ENCODE peak calls at places on chromosomes 2 and 18, in seven cellular contexts. One of them, this sample, is unnamed.

GRCh38 chr2:227402959-227403358 is 15.2 kb upstream of the SCYGR1 start:
- DNase-seq in K562: no peak
- DNase-seq in HCT116: no peak
- DNase-seq in SK-N-SH: no peak
- DNase-seq in GM12878: no peak
- DNase-seq in HepG2: no peak
- DNase-seq in H1: no peak
- DNase-seq in this sample: no peak

GRCh38 chr2:237547841-237548416 is 18.4 kb upstream of the PRLH start:
- DNase-seq in K562: no peak
- DNase-seq in HCT116: no peak
- DNase-seq in SK-N-SH: no peak
- DNase-seq in GM12878: no peak
- DNase-seq in HepG2: peak
- DNase-seq in H1: no peak
- DNase-seq in this sample: no peak

GRCh38 chr2:159939946-159940345 is 122.5 kb downstream of the PLA2R1 start:
- DNase-seq in K562: no peak
- DNase-seq in HCT116: peak
- DNase-seq in SK-N-SH: peak
- DNase-seq in GM12878: peak
- DNase-seq in HepG2: peak
- DNase-seq in H1: no peak
- DNase-seq in this sample: no peak

GRCh38 chr18:63518178-63519012 is 23.8 kb upstream of the SERPINB12 start:
- DNase-seq in K562: peak
- DNase-seq in HCT116: peak
- DNase-seq in SK-N-SH: peak
- DNase-seq in GM12878: peak
- DNase-seq in HepG2: peak
- DNase-seq in H1: peak
- DNase-seq in this sample: peak

GRCh38 chr2:17851731-17852585 is 26.5 kb upstream of the KCNS3 start:
- DNase-seq in K562: peak
- DNase-seq in HCT116: peak
- DNase-seq in SK-N-SH: peak
- DNase-seq in GM12878: no peak
- DNase-seq in HepG2: peak
- DNase-seq in H1: no peak
- DNase-seq in this sample: peak

GRCh38 chr2:120471166-120471565 is 125.2 kb downstream of the INHBB start:
- DNase-seq in K562: no peak
- DNase-seq in HCT116: no peak
- DNase-seq in SK-N-SH: no peak
- DNase-seq in GM12878: no peak
- DNase-seq in HepG2: no peak
- DNase-seq in H1: no peak
- DNase-seq in this sample: no peak

GRCh38 chr18:9779630-9780029 is 71.5 kb downstream of the RAB31 start:
- DNase-seq in K562: no peak
- DNase-seq in HCT116: no peak
- DNase-seq in SK-N-SH: no peak
- DNase-seq in GM12878: no peak
- DNase-seq in HepG2: peak
- DNase-seq in H1: no peak
- DNase-seq in this sample: no peak

GRCh38 chr2:37085731-37086147 is 1.4 kb downstream of the GPATCH11 start:
- DNase-seq in K562: no peak
- DNase-seq in HCT116: no peak
- DNase-seq in SK-N-SH: no peak
- DNase-seq in GM12878: no peak
- DNase-seq in HepG2: no peak
- DNase-seq in H1: no peak
- DNase-seq in this sample: no peak

GRCh38 chr2:45567974-45568789 is 42.9 kb downstream of the SRBD1 start:
- DNase-seq in K562: no peak
- DNase-seq in HCT116: no peak
- DNase-seq in SK-N-SH: no peak
- DNase-seq in GM12878: peak
- DNase-seq in HepG2: no peak
- DNase-seq in H1: no peak
- DNase-seq in this sample: no peak

GRCh38 chr18:57026316-57026715 is 120.6 kb upstream of the BOD1L2 start:
- DNase-seq in K562: no peak
- DNase-seq in HCT116: no peak
- DNase-seq in SK-N-SH: no peak
- DNase-seq in GM12878: no peak
- DNase-seq in HepG2: no peak
- DNase-seq in H1: no peak
- DNase-seq in this sample: no peak

GRCh38 chr2:212892193-212892592 is 259.2 kb downstream of the IKZF2 start:
- DNase-seq in K562: no peak
- DNase-seq in HCT116: peak
- DNase-seq in SK-N-SH: peak
- DNase-seq in GM12878: no peak
- DNase-seq in HepG2: peak
- DNase-seq in H1: no peak
- DNase-seq in this sample: no peak

DNA sequence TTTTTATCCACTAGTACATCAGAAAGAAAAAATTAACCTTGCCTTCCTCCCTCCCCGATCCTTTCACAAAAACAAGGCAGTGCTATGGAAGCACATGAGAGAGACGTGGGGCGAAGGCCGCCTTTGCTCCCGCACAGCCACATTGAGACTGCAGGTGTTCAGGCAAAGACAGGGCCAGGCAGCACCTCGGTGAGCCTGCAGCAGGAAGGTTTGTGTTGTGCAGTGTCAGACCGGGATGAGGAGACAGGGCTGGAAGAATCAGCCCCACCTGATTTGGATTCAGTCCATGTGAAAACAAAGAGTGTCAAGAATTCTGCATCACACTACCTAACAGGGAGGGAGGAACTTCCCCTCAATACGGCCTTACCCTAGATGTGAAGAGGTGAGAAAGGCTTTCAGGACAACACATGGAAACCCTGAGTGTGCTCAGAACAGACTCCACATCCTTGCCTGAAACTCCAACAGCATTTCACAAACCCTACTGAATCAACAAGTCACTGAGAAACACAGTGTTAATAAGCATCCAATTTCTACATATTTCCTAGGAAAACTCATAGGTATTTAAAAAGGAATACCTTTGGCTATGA is 59.6 kb downstream of the HDAC4 start:
- DNase-seq in K562: no peak
- DNase-seq in HCT116: no peak
- DNase-seq in SK-N-SH: no peak
- DNase-seq in GM12878: no peak
- DNase-seq in HepG2: no peak
- DNase-seq in H1: no peak
- DNase-seq in this sample: no peak
- TF ChIP-seq SIN3A in K562: no peak
- TF ChIP-seq SIN3A in HCT116: no peak
- TF ChIP-seq SIN3A in SK-N-SH: no peak
- TF ChIP-seq SIN3A in GM12878: no peak
- TF ChIP-seq SIN3A in HepG2: no peak
- TF ChIP-seq SIN3A in H1: no peak
- TF ChIP-seq SIN3A in this sample: no peak

DNA sequence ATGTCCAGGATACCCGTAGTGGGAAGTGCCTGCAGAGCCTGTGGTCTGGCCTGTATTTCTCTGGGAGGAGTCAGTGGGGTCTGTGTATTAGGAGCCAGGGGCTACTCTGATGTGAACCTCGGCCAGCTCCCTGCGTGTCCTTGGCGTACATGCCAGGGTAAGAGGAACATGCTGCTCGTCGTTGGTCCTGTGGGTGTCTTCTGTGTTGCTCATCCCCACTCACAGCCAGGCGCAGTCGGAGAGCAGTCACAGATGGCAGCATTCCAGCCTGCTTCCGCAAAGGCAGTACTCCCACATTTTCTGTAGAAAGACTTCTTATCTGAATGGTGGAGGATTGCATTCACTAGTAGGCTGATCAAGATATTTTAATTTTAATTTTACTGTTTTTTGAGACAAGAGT is 84.9 kb downstream of the DGKD start:
- DNase-seq in K562: no peak
- DNase-seq in HCT116: no peak
- DNase-seq in SK-N-SH: no peak
- DNase-seq in GM12878: no peak
- DNase-seq in HepG2: no peak
- DNase-seq in H1: no peak
- DNase-seq in this sample: no peak
- TF ChIP-seq POLR2AphosphoS5 in K562: no peak
- TF ChIP-seq POLR2AphosphoS5 in HCT116: no peak
- TF ChIP-seq POLR2AphosphoS5 in SK-N-SH: no peak
- TF ChIP-seq POLR2AphosphoS5 in GM12878: no peak
- TF ChIP-seq POLR2AphosphoS5 in HepG2: no peak
- TF ChIP-seq POLR2AphosphoS5 in H1: no peak
- TF ChIP-seq POLR2AphosphoS5 in this sample: no peak

DNA sequence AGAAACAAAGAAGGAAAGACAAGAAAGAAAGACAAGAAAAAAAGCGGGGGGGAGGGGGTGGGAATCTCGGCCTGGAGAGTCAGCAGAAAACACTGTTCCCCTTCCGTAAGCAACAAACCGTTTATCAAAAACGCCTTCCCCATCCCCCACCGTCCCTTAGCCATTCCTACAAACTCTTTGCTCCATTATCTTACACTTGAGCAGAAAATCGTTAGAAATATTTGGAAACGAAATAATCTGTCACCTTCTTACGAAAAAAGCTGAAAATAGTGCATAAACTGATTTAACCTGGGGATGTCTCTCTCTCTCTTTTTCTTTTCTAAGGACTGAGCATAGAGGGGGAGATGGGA is 3.2 kb downstream of the PTGR3 start:
- DNase-seq in K562: peak
- DNase-seq in HCT116: no peak
- DNase-seq in SK-N-SH: no peak
- DNase-seq in GM12878: no peak
- DNase-seq in HepG2: no peak
- DNase-seq in H1: no peak
- DNase-seq in this sample: no peak
- TF ChIP-seq SIN3A in K562: no peak
- TF ChIP-seq SIN3A in HCT116: no peak
- TF ChIP-seq SIN3A in SK-N-SH: no peak
- TF ChIP-seq SIN3A in GM12878: no peak
- TF ChIP-seq SIN3A in HepG2: no peak
- TF ChIP-seq SIN3A in H1: no peak
- TF ChIP-seq SIN3A in this sample: no peak

GRCh38 chr2:70494283-70494886 is 59.2 kb downstream of the TGFA start:
- DNase-seq in K562: no peak
- DNase-seq in HCT116: no peak
- DNase-seq in SK-N-SH: peak
- DNase-seq in GM12878: no peak
- DNase-seq in HepG2: no peak
- DNase-seq in H1: no peak
- DNase-seq in this sample: no peak
- TF ChIP-seq POLR2AphosphoS5 in K562: no peak
- TF ChIP-seq POLR2AphosphoS5 in HCT116: no peak
- TF ChIP-seq POLR2AphosphoS5 in SK-N-SH: no peak
- TF ChIP-seq POLR2AphosphoS5 in GM12878: no peak
- TF ChIP-seq POLR2AphosphoS5 in HepG2: no peak
- TF ChIP-seq POLR2AphosphoS5 in H1: no peak
- TF ChIP-seq POLR2AphosphoS5 in this sample: no peak

DNA sequence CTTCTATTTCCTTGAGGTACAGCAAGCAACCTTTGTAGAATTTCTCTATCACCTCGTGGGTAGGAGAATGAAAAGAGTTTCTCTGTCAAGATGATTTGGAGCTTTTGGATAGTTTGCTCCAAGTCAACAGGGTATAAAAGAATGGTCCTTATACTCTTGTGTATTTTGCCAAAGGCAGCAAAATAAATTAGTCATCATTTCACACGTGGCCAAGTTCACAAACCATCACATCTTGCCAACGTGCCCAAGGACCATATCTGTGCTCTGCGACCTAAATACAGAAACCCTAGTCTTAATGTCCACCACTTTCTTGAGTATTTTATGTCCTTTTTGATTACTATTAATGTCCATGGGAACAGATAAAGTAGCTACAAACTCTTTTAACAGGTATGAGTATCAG is 262.9 kb downstream of the AFF3 start:
- DNase-seq in K562: no peak
- DNase-seq in HCT116: no peak
- DNase-seq in SK-N-SH: no peak
- DNase-seq in GM12878: no peak
- DNase-seq in HepG2: no peak
- DNase-seq in H1: no peak
- DNase-seq in this sample: peak
- TF ChIP-seq SIN3A in K562: no peak
- TF ChIP-seq SIN3A in HCT116: no peak
- TF ChIP-seq SIN3A in SK-N-SH: no peak
- TF ChIP-seq SIN3A in GM12878: no peak
- TF ChIP-seq SIN3A in HepG2: no peak
- TF ChIP-seq SIN3A in H1: no peak
- TF ChIP-seq SIN3A in this sample: no peak

DNA sequence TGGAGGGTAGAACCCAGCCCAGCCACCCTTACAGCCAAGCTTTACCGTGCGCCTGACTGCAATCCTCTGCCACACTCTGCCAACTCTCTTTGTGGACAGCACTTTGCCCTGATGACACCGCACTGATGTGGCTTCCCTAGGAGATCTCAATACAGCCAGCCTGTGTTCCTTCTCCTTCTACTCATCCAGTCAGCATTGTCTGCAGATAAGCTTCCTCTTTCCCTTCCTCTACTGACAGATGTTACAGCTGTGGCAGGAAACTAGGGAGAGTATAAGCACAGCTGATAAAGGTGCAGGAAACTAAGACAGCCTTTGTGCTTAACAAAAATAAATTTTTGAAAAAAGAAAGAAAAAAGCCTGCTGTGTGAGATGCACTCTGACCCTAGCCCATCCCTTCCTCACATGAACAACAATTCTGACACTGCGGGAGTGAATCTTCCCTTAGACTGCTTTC is 25.0 kb downstream of the CEP68 start:
- DNase-seq in K562: no peak
- DNase-seq in HCT116: no peak
- DNase-seq in SK-N-SH: no peak
- DNase-seq in GM12878: no peak
- DNase-seq in HepG2: no peak
- DNase-seq in H1: no peak
- DNase-seq in this sample: no peak
- TF ChIP-seq POLR2AphosphoS5 in K562: peak
- TF ChIP-seq POLR2AphosphoS5 in HCT116: peak
- TF ChIP-seq POLR2AphosphoS5 in SK-N-SH: no peak
- TF ChIP-seq POLR2AphosphoS5 in GM12878: peak
- TF ChIP-seq POLR2AphosphoS5 in HepG2: no peak
- TF ChIP-seq POLR2AphosphoS5 in H1: peak
- TF ChIP-seq POLR2AphosphoS5 in this sample: no peak

GRCh38 chr2:174572556-174572955 is 25.0 kb downstream of the WIPF1 start:
- DNase-seq in K562: no peak
- DNase-seq in HCT116: no peak
- DNase-seq in SK-N-SH: no peak
- DNase-seq in GM12878: no peak
- DNase-seq in HepG2: no peak
- DNase-seq in H1: no peak
- DNase-seq in this sample: no peak
- TF ChIP-seq SIN3A in K562: no peak
- TF ChIP-seq SIN3A in HCT116: no peak
- TF ChIP-seq SIN3A in SK-N-SH: no peak
- TF ChIP-seq SIN3A in GM12878: no peak
- TF ChIP-seq SIN3A in HepG2: no peak
- TF ChIP-seq SIN3A in H1: no peak
- TF ChIP-seq SIN3A in this sample: no peak

GRCh38 chr2:12716250-12717190 is at the start of gene TRIB2:
- DNase-seq in K562: peak
- DNase-seq in HCT116: peak
- DNase-seq in SK-N-SH: peak
- DNase-seq in GM12878: no peak
- DNase-seq in HepG2: peak
- DNase-seq in H1: no peak
- DNase-seq in this sample: no peak
- TF ChIP-seq POLR2AphosphoS5 in K562: peak
- TF ChIP-seq POLR2AphosphoS5 in HCT116: peak
- TF ChIP-seq POLR2AphosphoS5 in SK-N-SH: peak
- TF ChIP-seq POLR2AphosphoS5 in GM12878: no peak
- TF ChIP-seq POLR2AphosphoS5 in HepG2: no peak
- TF ChIP-seq POLR2AphosphoS5 in H1: no peak
- TF ChIP-seq POLR2AphosphoS5 in this sample: peak

This sample was measured in Panc1.